ENCODE peak calls at places on chromosomes 2 and 18, in six cellular contexts. One of them, this sample, is unnamed.
A peak's percentile ranks its signal among the peaks of the same experiment; 100 is the strongest.

GRCh38 chr2:237459226-237459625 is 27.8 kb upstream of the MLPH start:
- DNase-seq in MM.1S: no peak
- DNase-seq in tibial artery: no peak
- DNase-seq in coronary artery: no peak
- DNase-seq in OCI-LY7: no peak
- DNase-seq in B cell: no peak
- DNase-seq in this sample: no peak

GRCh38 chr2:74391209-74391579 is 11.1 kb upstream of the DCTN1 start:
- DNase-seq in MM.1S: peak; percentile 15
- DNase-seq in tibial artery: no peak
- DNase-seq in coronary artery: no peak
- DNase-seq in OCI-LY7: no peak
- DNase-seq in B cell: no peak
- DNase-seq in this sample: no peak

GRCh38 chr2:138177693-138178092 is 213.4 kb downstream of the HNMT start:
- DNase-seq in MM.1S: no peak
- DNase-seq in tibial artery: no peak
- DNase-seq in coronary artery: no peak
- DNase-seq in OCI-LY7: no peak
- DNase-seq in B cell: no peak
- DNase-seq in this sample: no peak

GRCh38 chr18:24672165-24672950 is 211.9 kb downstream of the HRH4 start:
- DNase-seq in MM.1S: no peak
- DNase-seq in tibial artery: no peak
- DNase-seq in coronary artery: no peak
- DNase-seq in OCI-LY7: no peak
- DNase-seq in B cell: no peak
- DNase-seq in this sample: no peak

GRCh38 chr2:240291337-240291751 is 144.1 kb upstream of the GPC1 start:
- DNase-seq in MM.1S: no peak
- DNase-seq in tibial artery: peak; percentile 61
- DNase-seq in coronary artery: peak; percentile 60
- DNase-seq in OCI-LY7: no peak
- DNase-seq in B cell: no peak
- DNase-seq in this sample: no peak

GRCh38 chr18:35460719-35461118 is 37.0 kb downstream of the INO80C start:
- DNase-seq in MM.1S: no peak
- DNase-seq in tibial artery: no peak
- DNase-seq in coronary artery: no peak
- DNase-seq in OCI-LY7: no peak
- DNase-seq in B cell: no peak
- DNase-seq in this sample: no peak

GRCh38 chr18:30903566-30903965 is 139.0 kb downstream of the DSC3 start:
- DNase-seq in MM.1S: no peak
- DNase-seq in tibial artery: no peak
- DNase-seq in coronary artery: no peak
- DNase-seq in OCI-LY7: no peak
- DNase-seq in B cell: no peak
- DNase-seq in this sample: no peak

GRCh38 chr2:131004446-131005209 is 88.6 kb downstream of the FAM168B start:
- DNase-seq in MM.1S: no peak
- DNase-seq in tibial artery: no peak
- DNase-seq in coronary artery: no peak
- DNase-seq in OCI-LY7: no peak
- DNase-seq in B cell: no peak
- DNase-seq in this sample: no peak

GRCh38 chr2:171798156-171798815 is 95.8 kb downstream of the SLC25A12 start:
- DNase-seq in MM.1S: no peak
- DNase-seq in tibial artery: no peak
- DNase-seq in coronary artery: no peak
- DNase-seq in OCI-LY7: no peak
- DNase-seq in B cell: no peak
- DNase-seq in this sample: peak; percentile 36

GRCh38 chr2:7289697-7290096 is 372.5 kb downstream of the RNF144A start:
- DNase-seq in MM.1S: no peak
- DNase-seq in tibial artery: no peak
- DNase-seq in coronary artery: no peak
- DNase-seq in OCI-LY7: no peak
- DNase-seq in B cell: no peak
- DNase-seq in this sample: no peak

GRCh38 chr2:24010477-24011277 is 792 bp downstream of the MFSD2B start:
- DNase-seq in MM.1S: no peak
- DNase-seq in tibial artery: no peak
- DNase-seq in coronary artery: no peak
- DNase-seq in OCI-LY7: no peak
- DNase-seq in B cell: no peak
- DNase-seq in this sample: no peak

DNA sequence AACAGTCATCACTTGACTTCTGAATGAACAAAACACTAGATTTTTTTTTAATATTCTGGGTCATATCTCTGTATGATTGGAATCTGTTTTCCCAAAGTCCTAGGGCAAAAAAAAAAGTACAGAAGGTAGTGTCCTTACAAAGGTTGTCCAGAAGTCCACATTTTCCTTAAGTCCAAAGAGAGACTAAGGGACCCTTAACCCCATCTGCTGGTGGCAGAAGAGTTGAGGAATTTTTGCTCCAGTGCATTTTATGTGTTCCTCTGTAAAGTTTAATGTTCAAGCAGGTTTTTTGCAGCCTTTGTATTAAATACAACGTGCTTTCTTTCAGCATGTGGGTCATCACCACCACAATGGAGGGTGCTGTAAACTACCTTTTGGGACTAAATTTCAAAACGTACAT is 215.9 kb downstream of the SP3 start:
- DNase-seq in MM.1S: no peak
- DNase-seq in tibial artery: no peak
- DNase-seq in coronary artery: no peak
- DNase-seq in OCI-LY7: no peak
- DNase-seq in B cell: no peak
- DNase-seq in this sample: no peak
- TF ChIP-seq CTCF in MM.1S: no peak
- TF ChIP-seq CTCF in tibial artery: no peak
- TF ChIP-seq CTCF in coronary artery: no peak
- TF ChIP-seq CTCF in OCI-LY7: peak; percentile 25
- TF ChIP-seq CTCF in B cell: no peak
- TF ChIP-seq CTCF in this sample: peak; percentile 39

DNA sequence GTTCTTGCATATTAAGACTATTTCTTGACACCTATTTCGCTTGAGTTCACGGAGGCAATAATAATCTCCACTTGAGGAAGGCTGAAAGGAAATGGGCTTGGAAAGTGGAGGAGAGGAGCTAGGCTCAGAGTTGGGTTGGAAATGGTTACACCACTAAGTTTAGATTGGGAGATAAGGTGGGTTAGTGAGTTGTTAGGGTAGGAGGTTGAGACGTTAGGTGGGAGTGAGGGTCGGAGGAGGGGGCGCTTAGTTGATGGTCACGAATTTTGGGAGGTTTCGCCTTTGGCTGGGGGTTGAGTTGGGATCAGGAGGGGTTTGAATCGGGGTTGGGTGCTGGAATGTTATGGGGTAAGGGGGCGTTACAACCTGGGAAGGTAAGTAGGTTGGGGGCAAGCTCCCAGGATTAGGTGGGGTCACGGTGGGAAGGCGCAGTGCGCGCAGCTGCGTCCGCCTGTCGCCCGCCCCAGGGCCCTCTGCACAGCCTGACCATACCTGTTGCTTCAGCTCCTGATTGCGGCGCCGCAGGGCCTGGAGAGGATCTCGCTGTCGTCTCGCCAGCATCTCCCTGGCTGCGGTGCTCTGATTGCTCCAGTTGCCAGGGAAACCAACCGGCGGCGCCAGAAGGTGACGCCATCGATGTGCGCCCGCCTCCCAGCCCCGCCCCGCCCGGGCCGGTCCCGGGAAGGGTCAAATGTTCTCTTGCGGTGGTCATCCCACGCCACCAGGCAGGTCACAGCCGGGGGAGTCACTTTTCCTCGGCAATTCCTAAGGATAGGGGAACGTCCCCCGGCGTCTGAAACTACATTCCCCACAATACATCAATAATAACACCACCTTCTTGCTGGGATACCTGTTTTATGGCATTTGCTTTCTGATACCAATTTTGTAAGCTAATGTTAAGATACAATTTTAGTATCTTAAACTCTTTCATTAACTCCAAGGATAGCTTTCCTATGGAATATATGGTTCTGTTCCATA is at the start of gene NPHP1:
- DNase-seq in MM.1S: peak; percentile 88
- DNase-seq in tibial artery: peak; percentile 92
- DNase-seq in coronary artery: peak; percentile 85
- DNase-seq in OCI-LY7: peak; percentile 83
- DNase-seq in B cell: peak; percentile 89
- DNase-seq in this sample: peak; percentile 82
- TF ChIP-seq CTCF in MM.1S: no peak
- TF ChIP-seq CTCF in tibial artery: no peak
- TF ChIP-seq CTCF in coronary artery: no peak
- TF ChIP-seq CTCF in OCI-LY7: no peak
- TF ChIP-seq CTCF in B cell: no peak
- TF ChIP-seq CTCF in this sample: no peak

DNA sequence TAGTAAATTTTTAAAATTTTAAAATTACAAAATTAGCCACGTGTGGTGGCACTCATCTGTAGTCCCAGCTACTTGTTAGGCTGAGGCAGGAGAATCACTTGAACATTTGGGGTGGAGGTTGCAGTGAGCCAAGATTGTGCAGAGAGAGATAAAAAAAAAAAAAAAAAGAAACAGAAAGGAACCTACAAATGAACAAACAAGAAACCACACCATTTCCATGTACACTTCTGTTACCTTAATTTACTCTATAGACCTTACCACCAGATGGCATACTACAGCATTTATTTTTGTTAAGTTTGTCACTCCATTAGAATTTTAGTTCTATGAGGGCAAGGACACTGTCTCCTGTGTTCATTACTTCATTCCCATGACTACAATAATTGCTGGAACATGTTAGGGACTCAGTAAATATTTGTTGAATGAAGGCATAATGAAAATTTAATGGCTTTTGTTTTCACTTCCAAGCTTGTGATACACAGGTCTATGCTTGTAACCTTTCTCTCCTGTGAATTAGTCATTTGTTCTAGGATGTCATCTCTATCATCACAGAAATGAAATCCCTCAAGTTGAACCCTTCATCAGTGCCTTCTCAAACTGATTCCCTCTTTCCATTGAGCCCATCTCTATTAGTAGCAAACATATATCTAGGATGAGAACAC is 76.0 kb downstream of the ARHGAP15 start:
- DNase-seq in MM.1S: peak; percentile 18
- DNase-seq in tibial artery: no peak
- DNase-seq in coronary artery: no peak
- DNase-seq in OCI-LY7: peak; percentile 24
- DNase-seq in B cell: no peak
- DNase-seq in this sample: no peak
- TF ChIP-seq CTCF in MM.1S: peak; percentile 43
- TF ChIP-seq CTCF in tibial artery: peak; percentile 36
- TF ChIP-seq CTCF in coronary artery: no peak
- TF ChIP-seq CTCF in OCI-LY7: peak; percentile 70
- TF ChIP-seq CTCF in B cell: peak; percentile 56
- TF ChIP-seq CTCF in this sample: peak; percentile 60

DNA sequence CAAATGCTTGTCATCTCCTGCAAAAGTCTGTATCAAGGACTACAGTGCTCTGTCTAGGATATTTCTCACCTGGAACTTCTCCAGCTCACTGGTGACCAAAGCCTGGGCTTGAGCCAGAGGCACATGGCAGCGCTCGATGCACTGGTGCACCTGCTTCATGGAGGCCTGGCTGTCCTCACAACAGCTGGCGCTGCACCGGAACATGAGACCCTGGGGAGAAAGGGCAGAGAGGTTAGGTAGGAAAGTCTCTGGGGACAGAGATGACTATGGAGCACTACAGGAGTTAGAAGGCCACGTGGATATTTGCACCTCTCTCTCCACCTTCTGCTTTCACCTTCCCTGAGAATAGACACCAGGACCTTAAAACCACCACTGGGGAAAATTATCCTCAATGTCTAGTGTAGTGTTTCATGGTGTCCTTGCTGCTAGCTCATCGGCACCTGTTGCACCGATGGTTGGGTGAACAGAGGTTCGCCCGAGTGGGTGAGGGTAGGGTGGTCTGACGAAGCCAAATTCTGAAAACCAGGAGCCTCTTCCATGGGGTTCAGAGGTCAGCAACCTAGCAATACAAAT is 1.0 kb downstream of the FAM136A start:
- DNase-seq in MM.1S: no peak
- DNase-seq in tibial artery: no peak
- DNase-seq in coronary artery: no peak
- DNase-seq in OCI-LY7: peak; percentile 10
- DNase-seq in B cell: no peak
- DNase-seq in this sample: no peak
- TF ChIP-seq CTCF in MM.1S: no peak
- TF ChIP-seq CTCF in tibial artery: no peak
- TF ChIP-seq CTCF in coronary artery: no peak
- TF ChIP-seq CTCF in OCI-LY7: peak; percentile 76
- TF ChIP-seq CTCF in B cell: no peak
- TF ChIP-seq CTCF in this sample: no peak

GRCh38 chr2:201071305-201072200 is at the start of the genes HYCC2 and NDUFB3:
- DNase-seq in MM.1S: peak; percentile 96
- DNase-seq in tibial artery: peak; percentile 93
- DNase-seq in coronary artery: peak; percentile 92
- DNase-seq in OCI-LY7: peak; percentile 96
- DNase-seq in B cell: peak; percentile 94
- DNase-seq in this sample: peak; percentile 86
- TF ChIP-seq CTCF in MM.1S: peak; percentile 41
- TF ChIP-seq CTCF in tibial artery: peak; percentile 32
- TF ChIP-seq CTCF in coronary artery: no peak
- TF ChIP-seq CTCF in OCI-LY7: peak; percentile 53
- TF ChIP-seq CTCF in B cell: peak; percentile 40
- TF ChIP-seq CTCF in this sample: peak; percentile 43